ENCODE peak calls at places on chromosomes 16 and 17, in five cellular contexts. S is cardiac muscle cell, W is pancreas, U is GM20000, G is gastrocnemius medialis. L is an unnamed sample.

GRCh38 chr16:47519996-47520679 is 59.0 kb downstream of the PHKB start:
- DNase-seq in G (no peak), W (no peak), S (peak), U (no peak), L (no peak)

GRCh38 chr17:73255671-73256181 is 6.0 kb downstream of the CPSF4L start:
- DNase-seq in U (peak), S (peak), G (peak), W (peak), L (peak)

GRCh38 chr17:48721009-48721402 is 1.3 kb downstream of the PRAC1 start:
- DNase-seq in W (no peak), U (no peak), S (no peak), G (no peak), L (no peak)

GRCh38 chr16:47018223-47018891 is 44.9 kb upstream of the DNAJA2 start:
- DNase-seq in W (peak), U (peak), G (no peak), S (peak), L (peak)

GRCh38 chr17:17503566-17504130 is 7.5 kb upstream of the RASD1 start:
- DNase-seq in W (no peak), U (no peak), G (no peak), S (peak), L (no peak)

GRCh38 chr17:59373879-59374495 is 42.5 kb downstream of the YPEL2 start:
- DNase-seq in S (no peak), U (no peak), G (peak), W (no peak), L (no peak)

GRCh38 chr16:56436258-56436657 is 10.9 kb upstream of the AMFR start:
- DNase-seq in G (no peak), U (no peak), W (no peak), S (no peak), L (no peak)

GRCh38 chr16:1654505-1655268 is 23.4 kb upstream of the JPT2 start:
- DNase-seq in G (no peak), W (no peak), U (no peak), S (no peak), L (no peak)

GRCh38 chr16:11259655-11260595 is 3.9 kb upstream of the SOCS1 start:
- DNase-seq in W (no peak), S (no peak), G (no peak), U (no peak), L (no peak)

GRCh38 chr17:51298508-51299371 is 38.4 kb downstream of the UTP18 start:
- DNase-seq in W (no peak), G (no peak), S (peak), U (peak), L (no peak)

GRCh38 chr17:48529191-48529979 is 1.4 kb downstream of the HOXB1 start:
- DNase-seq in S (no peak), W (no peak), G (no peak), U (peak), L (no peak)

GRCh38 chr17:72399608-72400487 is 279.0 kb downstream of the SOX9 start:
- DNase-seq in G (no peak), W (no peak), S (no peak), U (no peak), L (no peak)

GRCh38 chr17:77501101-77501566 is 360.4 kb downstream of the SEC14L1 start:
- DNase-seq in S (peak), W (no peak), G (no peak), U (no peak), L (peak)

GRCh38 chr16:53052519-53053501 is at the start of gene CHD9NB:
- DNase-seq in W (no peak), S (no peak), U (peak), G (no peak), L (peak)

GRCh38 chr17:6430769-6431168 is 4.2 kb downstream of the AIPL1 start:
- DNase-seq in G (no peak), S (no peak), U (no peak), W (no peak), L (peak)

GRCh38 chr16:28989363-28989762 is 4.5 kb downstream of the LAT start:
- DNase-seq in W (no peak), U (no peak), S (no peak), G (no peak), L (no peak)

GRCh38 chr16:30041841-30042240 is 10.8 kb upstream of the TLCD3B start:
- DNase-seq in U (no peak), W (no peak), S (peak), G (no peak), L (no peak)

GRCh38 chr17:82443465-82444283 is 6.9 kb downstream of the CYBC1 start:
- DNase-seq in G (no peak), W (peak), S (no peak), U (no peak), L (no peak)

GRCh38 chr17:21194688-21195087 is 19.3 kb downstream of the TMEM11 start:
- DNase-seq in G (no peak), U (no peak), S (no peak), W (no peak), L (no peak)

GRCh38 chr16:67339453-67339852 is 12.8 kb downstream of the LRRC36 start:
- DNase-seq in S (no peak), U (peak), W (no peak), G (no peak), L (no peak)

GRCh38 chr16:3058173-3059030 is 7.0 kb upstream of the IL32 start:
- DNase-seq in S (peak), U (peak), W (peak), G (no peak), L (peak)

GRCh38 chr16:69150146-69150865 is 17.9 kb downstream of the UTP4 start:
- DNase-seq in W (no peak), G (peak), U (peak), S (peak), L (peak)

GRCh38 chr16:70681382-70682238 is 4.2 kb downstream of the MTSS2 start:
- DNase-seq in S (no peak), U (no peak), W (peak), G (no peak), L (no peak)

GRCh38 chr16:55225972-55226542 is 97.9 kb upstream of the IRX6 start:
- DNase-seq in S (no peak), U (no peak), W (no peak), G (no peak), L (no peak)

GRCh38 chr16:69904495-69905170 is 46.5 kb upstream of the CLEC18A start:
- DNase-seq in W (no peak), G (no peak), U (no peak), S (no peak), L (no peak)

GRCh38 chr17:47267354-47267828 is 13.8 kb downstream of the ITGB3 start:
- DNase-seq in S (no peak), G (no peak), W (no peak), U (no peak), L (no peak)

GRCh38 chr16:84932691-84933090 is 78.6 kb downstream of the ZDHHC7 start:
- DNase-seq in U (no peak), S (no peak), G (no peak), W (no peak), L (no peak)

GRCh38 chr17:229130-229944 is 47.9 kb upstream of the DOC2B start:
- DNase-seq in W (peak), U (no peak), S (no peak), G (no peak), L (no peak)

GRCh38 chr17:13513039-13513405 is 88.7 kb downstream of the HS3ST3A1 start:
- DNase-seq in U (no peak), W (no peak), S (peak), G (no peak), L (no peak)

GRCh38 chr17:40071720-40072480 is 9.1 kb downstream of the THRA start:
- DNase-seq in S (peak), W (peak), U (no peak), G (peak), L (no peak)

DNA sequence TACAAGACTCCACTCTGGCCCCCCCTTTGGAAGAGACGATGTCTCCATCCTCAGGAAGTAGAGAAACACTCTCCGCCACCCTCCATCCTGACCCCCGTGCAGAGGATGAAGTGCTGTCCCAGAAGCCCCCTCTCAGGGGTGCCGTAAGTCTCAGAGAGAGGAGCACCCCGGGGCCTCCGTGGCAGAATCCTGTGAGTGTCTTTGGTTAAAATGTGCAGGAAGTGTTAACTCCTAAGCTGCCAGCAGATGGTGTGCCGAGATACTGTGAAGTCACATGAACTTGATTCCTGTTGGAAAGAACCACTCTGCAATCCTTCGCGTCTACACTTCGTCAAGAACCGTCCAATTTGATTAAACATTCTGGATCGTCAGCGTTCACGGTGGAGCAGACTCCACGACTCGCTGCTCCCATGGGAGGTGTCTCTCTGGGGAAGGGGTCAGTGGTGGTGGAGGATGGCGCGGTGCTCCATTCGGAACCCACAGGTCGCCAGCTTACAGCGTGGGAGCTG is 5.6 kb downstream of the BANP start:
- DNase-seq in W (no peak), S (no peak), U (peak), G (no peak), L (peak)
- TF ChIP-seq CTCF in W (no peak), S (peak), U (peak), G (no peak), L (peak)

GRCh38 chr16:20327444-20328041 is at the start of gene GP2:
- DNase-seq in W (peak), U (no peak), S (no peak), G (no peak), L (no peak)
- TF ChIP-seq CTCF in W (peak), U (no peak), S (no peak), G (no peak), L (no peak)

GRCh38 chr17:78588258-78589030 is 11.2 kb upstream of the DNAH17 start:
- DNase-seq in W (no peak), U (no peak), G (no peak), S (no peak), L (no peak)
- TF ChIP-seq CTCF in W (no peak), U (no peak), G (no peak), S (no peak), L (no peak)

GRCh38 chr17:4541041-4541327 is 14.2 kb downstream of the MYBBP1A start:
- DNase-seq in U (no peak), S (no peak), W (peak), G (peak), L (no peak)

GRCh38 chr17:4540224-4541040 is 14.8 kb downstream of the MYBBP1A start:
- DNase-seq in S (no peak), G (no peak), W (peak), U (no peak), L (no peak)

GRCh38 chr17:4542726-4543191 is 12.4 kb downstream of the MYBBP1A start:
- DNase-seq in S (no peak), U (no peak), W (no peak), G (no peak), L (no peak)

GRCh38 chr17:4542003-4542725 is 13.0 kb downstream of the MYBBP1A start:
- DNase-seq in U (no peak), W (no peak), S (no peak), G (no peak), L (no peak)

DNA sequence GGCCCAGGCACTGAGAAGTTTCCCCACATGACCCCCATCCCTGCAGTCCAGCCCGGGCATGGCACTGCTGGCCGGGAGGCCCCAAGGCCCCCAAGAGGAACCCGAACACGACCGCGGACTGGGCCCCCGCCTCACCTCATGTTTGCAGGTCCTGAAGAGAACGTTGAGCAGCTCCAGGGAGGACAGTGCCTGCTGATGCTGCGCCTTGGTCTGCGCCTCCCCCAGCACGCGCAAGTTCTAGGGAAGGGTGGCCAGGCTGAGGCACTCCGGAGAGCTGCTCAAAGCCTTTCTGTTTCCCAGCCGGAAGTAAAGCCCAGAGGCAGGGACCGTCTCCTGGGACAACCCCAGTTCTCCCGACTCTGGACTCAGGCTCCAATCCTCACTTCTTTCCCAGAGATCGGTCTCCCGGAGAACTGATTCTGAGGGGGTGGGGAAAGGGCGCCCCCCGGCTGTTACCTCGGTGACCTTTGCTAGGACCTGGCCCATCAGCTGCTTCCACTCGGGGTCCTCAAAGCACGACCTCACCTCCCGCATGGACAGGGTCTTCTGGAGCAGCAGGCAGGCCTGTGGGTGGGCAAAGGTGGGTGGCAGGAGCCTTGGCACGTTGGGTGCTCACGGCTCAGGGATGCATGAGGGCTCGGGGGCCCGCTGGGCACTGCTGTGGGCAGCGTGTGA is 13.7 kb downstream of the MYBBP1A start:
- DNase-seq in U (no peak), S (no peak), G (no peak), W (no peak), L (no peak)
- TF ChIP-seq CTCF in U (no peak), S (no peak), G (no peak), W (no peak), L (no peak)

DNA sequence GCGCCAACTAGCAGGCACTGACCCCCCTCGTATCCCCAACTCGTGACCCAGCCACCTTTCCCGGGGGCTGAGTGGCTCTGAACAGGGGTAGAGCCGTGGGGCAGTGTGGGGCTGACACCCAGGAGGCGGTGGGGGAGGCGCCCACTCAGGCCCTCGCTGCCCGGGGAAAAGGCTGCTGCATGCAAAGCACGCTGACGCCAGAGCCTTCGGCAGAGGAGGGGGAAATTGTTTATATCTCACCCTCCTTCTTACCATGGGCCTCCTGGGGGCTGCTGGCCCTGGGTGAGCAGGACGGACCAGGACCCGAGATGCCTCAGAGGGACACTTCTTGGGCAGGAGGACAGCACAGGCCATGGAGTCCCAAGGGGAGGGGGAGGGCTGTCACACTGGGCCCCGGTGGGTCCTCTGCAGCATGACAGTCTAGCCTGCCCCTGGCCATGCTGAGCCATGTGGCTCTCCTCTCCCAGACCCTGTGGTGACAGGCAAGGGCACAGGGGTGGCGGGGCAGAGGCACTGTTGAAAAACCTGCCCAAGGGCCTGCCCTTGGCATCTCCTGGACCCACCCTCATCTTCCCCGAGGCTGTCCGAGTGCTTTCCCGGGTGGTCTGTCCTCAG is 14.5 kb upstream of the ENPP7 start:
- DNase-seq in G (no peak), U (no peak), S (no peak), W (no peak), L (no peak)
- TF ChIP-seq CTCF in G (no peak), U (no peak), S (no peak), W (no peak), L (no peak)

GRCh38 chr17:43327834-43328420 is 70.9 kb upstream of the ARL4D start:
- DNase-seq in S (no peak), G (no peak), W (no peak), U (no peak), L (no peak)
- TF ChIP-seq CTCF in S (no peak), G (no peak), W (no peak), U (no peak), L (no peak)

GRCh38 chr16:50472472-50472871 is 75.7 kb upstream of the NKD1 start:
- DNase-seq in W (no peak), S (no peak), G (no peak), U (no peak), L (no peak)
- TF ChIP-seq CTCF in W (no peak), S (no peak), G (no peak), U (no peak), L (no peak)

GRCh38 chr17:33038740-33039139 is 47.1 kb downstream of the SPACA3 start:
- DNase-seq in U (no peak), W (no peak), S (peak), G (no peak), L (peak)
- TF ChIP-seq CTCF in U (peak), W (no peak), S (peak), G (peak), L (peak)

L was measured in activated CD8-positive, alpha-beta T cell treated with anti-CD3 and anti-CD28 coated beads for 36 hours.